ENCODE peak calls at places on chromosomes 13 and 19, in four cellular contexts. U, H, D and W are unnamed samples.

GRCh38 chr19:6074709-6075403 is 35.4 kb downstream of the RFX2 start:
- DNase-seq in U (no peak), D (no peak), H (no peak), W (no peak)

GRCh38 chr19:45522010-45522941 is 15.0 kb downstream of the VASP start:
- DNase-seq in D (no peak), H (no peak), U (no peak), W (no peak)

GRCh38 chr13:27004389-27004788 is 167.2 kb downstream of the USP12 start:
- DNase-seq in H (no peak), D (no peak), U (no peak), W (no peak)

GRCh38 chr13:36030670-36031331 is 100.4 kb downstream of the DCLK1 start:
- DNase-seq in D (no peak), U (no peak), H (no peak), W (peak; percentile 40)

GRCh38 chr13:112696869-112697465 is 7.1 kb downstream of the ATP11A start:
- DNase-seq in H (no peak), D (no peak), U (no peak), W (no peak)

GRCh38 chr19:7672522-7672921 is 3.7 kb downstream of the RETN start:
- DNase-seq in U (no peak), H (no peak), D (no peak), W (no peak)

GRCh38 chr19:43452517-43453045 is 12.8 kb downstream of the LYPD3 start:
- DNase-seq in U (no peak), D (no peak), H (no peak), W (no peak)

GRCh38 chr19:13817615-13818371 is 22.6 kb downstream of the ZSWIM4 start:
- DNase-seq in D (no peak), U (no peak), H (peak; percentile 45), W (no peak)

GRCh38 chr13:96817336-96817941 is 176.8 kb downstream of the OXGR1 start:
- DNase-seq in U (no peak), D (no peak), H (no peak), W (no peak)

GRCh38 chr13:36001561-36001960 is 129.6 kb downstream of the DCLK1 start:
- DNase-seq in H (no peak), U (no peak), D (no peak), W (no peak)

GRCh38 chr19:3868770-3869456 is at the start of gene ZFR2:
- DNase-seq in D (no peak), U (peak; percentile 78), H (peak; percentile 24), W (no peak)

GRCh38 chr13:105908581-105908980 is 626.9 kb downstream of the EFNB2 start:
- DNase-seq in H (peak; percentile 50), D (no peak), U (no peak), W (no peak)

GRCh38 chr19:17107546-17108452 is 32.2 kb downstream of the MYO9B start:
- DNase-seq in D (peak; percentile 63), H (peak; percentile 41), U (no peak), W (peak; percentile 88)